ENCODE peak calls at places on chromosomes 4 and X, in ten cellular contexts. G, C, U, P, K, N, S, D, M and E are unnamed samples.

GRCh38 chr4:86816463-86817107 is 32.6 kb downstream of the SLC10A6 start:
- DNase-seq in G (no peak), K (no peak), N (peak; percentile 30), M (no peak), U (no peak), C (no peak), D (no peak), P (no peak), S (no peak), E (no peak)

GRCh38 chr4:7167706-7168105 is 24.6 kb upstream of the SORCS2 start:
- DNase-seq in D (no peak), U (peak; percentile 26), K (no peak), N (no peak), M (no peak), S (no peak), C (no peak), P (no peak), G (no peak), E (no peak)

GRCh38 chrX:24371391-24371972 is 11.0 kb downstream of the SUPT20HL1 start:
- DNase-seq in P (peak; percentile 76), S (peak; percentile 80), C (peak; percentile 40), D (peak; percentile 71), U (peak; percentile 69), M (no peak), G (peak; percentile 52), K (peak; percentile 40), N (peak; percentile 20), E (peak; percentile 61)

GRCh38 chr4:27007507-27007906 is 146.9 kb downstream of the STIM2 start:
- DNase-seq in U (no peak), C (no peak), N (no peak), P (no peak), D (no peak), K (no peak), G (no peak), M (no peak), S (no peak), E (no peak)

GRCh38 chr4:2954358-2955185 is 8.6 kb downstream of the NOP14 start:
- DNase-seq in M (no peak), N (no peak), C (no peak), U (peak; percentile 50), D (peak; percentile 62), K (no peak), G (peak; percentile 23), S (no peak), P (peak; percentile 71), E (no peak)

GRCh38 chr4:7160439-7160838 is 31.9 kb upstream of the SORCS2 start:
- DNase-seq in P (no peak), C (no peak), U (no peak), M (no peak), K (peak; percentile 29), G (no peak), D (no peak), N (no peak), S (peak; percentile 56), E (no peak)

GRCh38 chr4:187666634-187667033 is 328.9 kb upstream of the ZFP42 start:
- DNase-seq in D (no peak), K (no peak), P (no peak), N (no peak), C (no peak), S (no peak), M (no peak), U (no peak), G (no peak), E (no peak)

GRCh38 chr4:16224264-16224663 is 2.0 kb downstream of the TAPT1 start:
- DNase-seq in G (no peak), S (no peak), C (no peak), M (no peak), U (no peak), P (no peak), K (no peak), D (no peak), N (no peak), E (no peak)

GRCh38 chr4:146844761-146845160 is 100.9 kb downstream of the TTC29 start:
- DNase-seq in K (no peak), S (no peak), G (no peak), D (no peak), U (no peak), M (no peak), C (no peak), N (no peak), P (no peak), E (no peak)

GRCh38 chr4:70997068-70997467 is 3.6 kb downstream of the DCK start:
- DNase-seq in M (no peak), P (no peak), K (no peak), U (no peak), S (no peak), N (no peak), C (no peak), D (no peak), G (no peak), E (no peak)

GRCh38 chrX:136954930-136955329 is 74.4 kb upstream of the RBMX start:
- DNase-seq in D (no peak), K (no peak), C (no peak), U (peak; percentile 42), M (no peak), G (peak; percentile 50), N (no peak), P (peak; percentile 19), S (no peak), E (no peak)

DNA sequence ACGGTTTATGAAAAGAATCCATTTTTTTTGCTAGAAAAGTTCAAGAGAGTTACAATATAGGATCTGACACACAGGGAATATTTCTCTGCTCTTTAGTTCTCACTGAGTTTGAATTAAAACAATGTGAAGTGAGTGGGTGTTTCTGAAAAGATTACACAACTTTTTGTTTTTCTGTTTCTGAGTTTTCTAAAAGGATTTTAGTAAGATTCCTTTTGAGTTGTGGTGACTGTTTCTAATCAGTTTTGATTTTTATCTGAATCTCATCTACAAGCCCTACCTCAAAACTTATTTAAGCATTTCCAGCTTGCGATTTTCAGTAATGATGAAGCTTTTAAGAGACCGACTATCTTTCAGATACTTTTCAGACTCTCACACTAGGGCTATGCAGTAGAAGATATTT is 141.7 kb downstream of the GPAT3 start:
- DNase-seq in M (no peak), C (no peak), D (no peak), U (no peak), K (no peak), S (no peak), G (no peak), P (no peak), N (no peak), E (no peak)
- TF ChIP-seq CTCF in M (no peak), C (no peak), D (no peak), U (no peak), K (no peak), S (no peak), G (no peak), P (no peak), N (no peak), E (no peak)

DNA sequence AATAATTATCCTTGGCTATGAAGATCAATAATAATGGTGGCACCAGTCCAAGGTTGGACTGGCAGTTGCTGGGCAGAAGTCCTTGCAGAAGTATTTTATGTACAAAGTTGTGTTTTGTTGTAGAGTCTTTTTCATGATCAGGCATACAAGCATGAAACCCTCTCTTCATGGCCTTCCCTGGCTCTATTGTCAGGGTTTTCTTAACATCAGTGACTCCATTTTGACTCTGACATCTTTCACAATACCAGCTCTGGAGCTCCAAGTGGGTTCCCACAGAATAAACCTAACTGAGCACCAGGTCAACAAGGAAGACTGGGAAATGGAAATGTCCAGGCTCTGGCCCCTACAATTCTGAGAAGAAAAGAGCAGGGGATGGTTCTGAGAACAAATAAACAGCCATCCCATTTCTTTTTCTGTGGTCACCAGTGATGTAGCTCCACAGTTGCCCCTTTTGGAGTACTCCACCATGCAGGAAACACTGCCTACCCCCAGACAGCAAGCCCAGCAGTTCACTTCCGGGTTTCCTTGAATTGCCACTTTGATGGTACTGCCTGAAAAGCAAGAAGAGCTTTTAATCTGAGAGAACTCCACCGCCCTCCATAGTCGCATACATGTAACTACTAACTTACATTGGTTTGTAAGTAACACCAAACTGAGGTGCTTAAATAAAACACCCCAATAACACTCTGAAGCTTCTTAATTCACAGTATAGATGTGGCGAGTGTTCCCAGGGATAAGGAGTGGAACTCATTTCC is 53.5 kb upstream of the HPSE start:
- DNase-seq in M (no peak), U (peak; percentile 8), G (no peak), C (no peak), S (no peak), K (peak; percentile 10), P (no peak), D (no peak), N (no peak), E (no peak)
- TF ChIP-seq CTCF in M (no peak), U (no peak), G (no peak), C (no peak), S (no peak), K (no peak), P (no peak), D (no peak), N (no peak), E (no peak)

DNA sequence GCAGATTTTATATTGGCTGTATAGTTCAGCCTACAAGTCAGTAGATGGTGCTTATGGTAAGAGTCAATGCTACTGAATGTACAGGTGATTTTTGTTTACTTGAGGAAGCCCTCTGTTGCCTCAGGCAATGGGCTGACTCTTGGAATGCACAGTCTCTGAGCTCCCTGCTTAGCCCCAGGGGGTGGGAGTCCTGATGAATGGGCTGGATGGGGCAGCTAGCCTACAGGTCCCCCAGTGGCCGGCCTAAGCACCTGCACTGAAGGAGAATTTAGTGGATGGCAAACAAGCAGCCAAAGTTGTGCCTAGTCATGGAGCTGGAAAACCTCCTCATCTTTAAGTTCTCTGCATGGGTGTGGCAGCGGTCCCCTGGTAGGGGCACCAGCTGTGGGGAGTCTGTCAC is 101.8 kb upstream of the CXorf51B start:
- DNase-seq in U (no peak), D (no peak), G (no peak), M (no peak), N (no peak), S (no peak), P (no peak), K (no peak), C (no peak), E (no peak)
- TF ChIP-seq CTCF in U (no peak), D (no peak), G (no peak), M (no peak), N (no peak), S (no peak), P (no peak), K (no peak), C (peak; percentile 4), E (no peak)

GRCh38 chr4:30722092-30722915 is 2.1 kb downstream of the PCDH7 start:
- DNase-seq in N (peak; percentile 22), P (peak; percentile 12), C (no peak), K (no peak), S (peak; percentile 64), M (no peak), D (no peak), G (no peak), U (no peak), E (no peak)

GRCh38 chr4:30720656-30721352 is 635 bp downstream of the PCDH7 start:
- DNase-seq in K (no peak), C (peak; percentile 27), S (peak; percentile 70), M (no peak), N (peak; percentile 25), D (peak; percentile 15), P (peak; percentile 35), U (peak; percentile 7), G (no peak), E (peak; percentile 60)

GRCh38 chr4:30720021-30720655 is at the start of gene PCDH7:
- DNase-seq in S (peak; percentile 73), G (no peak), P (peak; percentile 36), U (peak; percentile 21), K (no peak), N (peak; percentile 22), C (peak; percentile 28), M (no peak), D (peak; percentile 13), E (peak; percentile 43)

GRCh38 chr4:30722916-30723270 is 2.7 kb downstream of the PCDH7 start:
- DNase-seq in U (no peak), S (no peak), N (no peak), G (no peak), K (no peak), M (no peak), D (no peak), C (no peak), P (no peak), E (peak; percentile 23)

GRCh38 chr4:30721353-30722091 is 1.4 kb downstream of the PCDH7 start:
- DNase-seq in U (peak; percentile 12), M (no peak), D (peak; percentile 16), K (no peak), P (peak; percentile 31), S (peak; percentile 69), G (no peak), N (peak; percentile 33), C (no peak), E (peak; percentile 78)
- TF ChIP-seq CTCF in U (peak; percentile 10), M (no peak), D (no peak), K (no peak), P (no peak), S (no peak), G (no peak), N (peak; percentile 54), C (no peak), E (peak; percentile 50)